ENCODE peak calls at places on chromosomes 1 and 21, in ten cellular contexts. E, Y, O, M, F, R, J, P, K and V are unnamed samples.

GRCh38 chr21:44429894-44430293 is 25.4 kb upstream of the LRRC3 start:
- DNase-seq in E (no peak), Y (no peak), O (no peak), M (no peak), F (no peak), R (no peak), J (no peak), P (no peak), K (no peak), V (no peak)

GRCh38 chr1:17558954-17559617 is 19.6 kb downstream of the ARHGEF10L start:
- DNase-seq in E (no peak), Y (no peak), O (no peak), M (no peak), F (no peak), R (no peak), J (no peak), P (no peak), K (no peak), V (no peak)

GRCh38 chr1:153058826-153059784 is 1.8 kb upstream of the SPRR2A start:
- DNase-seq in E (no peak), Y (no peak), O (no peak), M (no peak), F (no peak), R (no peak), J (no peak), P (no peak), K (no peak), V (no peak)

GRCh38 chr1:198771562-198772153 is 132.8 kb downstream of the PTPRC start:
- DNase-seq in E (peak), Y (no peak), O (no peak), M (no peak), F (peak), R (no peak), J (no peak), P (peak), K (peak), V (no peak)

GRCh38 chr21:28177008-28177603 is 815.6 kb downstream of the LTN1 start:
- DNase-seq in E (no peak), Y (no peak), O (no peak), M (no peak), F (no peak), R (no peak), J (no peak), P (no peak), K (no peak), V (no peak)

GRCh38 chr1:152960452-152961044 is 9.9 kb upstream of the SPRR4 start:
- DNase-seq in E (no peak), Y (no peak), O (no peak), M (no peak), F (no peak), R (no peak), J (no peak), P (no peak), K (no peak), V (no peak)

GRCh38 chr1:209202826-209203439 is 380.6 kb upstream of the CAMK1G start:
- DNase-seq in E (peak), Y (no peak), O (no peak), M (no peak), F (peak), R (no peak), J (peak), P (peak), K (peak), V (no peak)

GRCh38 chr1:74964508-74964907 is 169.7 kb upstream of the LHX8 start:
- DNase-seq in E (no peak), Y (no peak), O (no peak), M (no peak), F (peak), R (no peak), J (no peak), P (peak), K (peak), V (no peak)

GRCh38 chr1:24711329-24711728 is 33.9 kb upstream of the CLIC4 start:
- DNase-seq in E (no peak), Y (no peak), O (no peak), M (no peak), F (no peak), R (no peak), J (no peak), P (no peak), K (no peak), V (no peak)

GRCh38 chr1:205775717-205776056 is 405 bp upstream of the RAB29 start:
- DNase-seq in E (no peak), Y (no peak), O (no peak), M (no peak), F (no peak), R (no peak), J (no peak), P (no peak), K (no peak), V (no peak)

GRCh38 chr1:178275553-178275952 is 181.6 kb downstream of the RASAL2 start:
- DNase-seq in E (no peak), Y (no peak), O (no peak), M (no peak), F (no peak), R (no peak), J (no peak), P (no peak), K (peak), V (no peak)

GRCh38 chr1:107460009-107460408 is 319.2 kb downstream of the NTNG1 start:
- DNase-seq in E (no peak), Y (no peak), O (no peak), M (no peak), F (no peak), R (no peak), J (no peak), P (no peak), K (no peak), V (no peak)